ENCODE peak calls at places on chromosomes 2 and 18, in four cellular contexts. I is AG10803, E is endothelial cell of umbilical vein, U is fibroblast of the aortic adventitia. B is an unnamed sample.
A peak's percentile ranks its signal among the peaks of the same experiment; 100 is the strongest.

GRCh38 chr2:10124538-10125045 is 2.1 kb downstream of the RRM2 start:
- DNase-seq in E (peak; percentile 69), I (peak; percentile 78), U (peak; percentile 84), B (peak; percentile 73)

GRCh38 chr2:208361077-208361441 is 45.5 kb upstream of the PTH2R start:
- DNase-seq in E (no peak), U (no peak), I (no peak), B (no peak)

GRCh38 chr2:28588231-28588725 is 92.4 kb downstream of the PLB1 start:
- DNase-seq in U (no peak), I (no peak), E (no peak), B (no peak)

GRCh38 chr2:187129306-187129705 is 280.3 kb upstream of the ZSWIM2 start:
- DNase-seq in I (no peak), U (no peak), E (no peak), B (no peak)

GRCh38 chr2:191228861-191229260 is 16.3 kb upstream of the MYO1B start:
- DNase-seq in E (no peak), I (peak; percentile 29), U (no peak), B (no peak)

GRCh38 chr18:56696966-56697365 is 45.8 kb downstream of the WDR7 start:
- DNase-seq in E (no peak), U (peak; percentile 33), I (no peak), B (peak; percentile 20)

GRCh38 chr2:73823916-73824523 is 4.7 kb upstream of the STAMBP start:
- DNase-seq in E (peak; percentile 81), U (peak; percentile 95), I (peak; percentile 87), B (peak; percentile 70)

GRCh38 chr2:158004131-158004530 is 97.5 kb upstream of the UPP2 start:
- DNase-seq in I (peak; percentile 7), E (no peak), U (no peak), B (peak; percentile 26)

GRCh38 chr18:9704233-9705118 is 3.6 kb upstream of the RAB31 start:
- DNase-seq in I (no peak), E (no peak), U (no peak), B (no peak)

GRCh38 chr2:238380785-238381184 is 45.9 kb upstream of the ASB1 start:
- DNase-seq in E (peak; percentile 8), U (peak; percentile 45), I (peak; percentile 75), B (peak; percentile 62)

GRCh38 chr2:20130821-20131645 is 79.6 kb upstream of the LAPTM4A start:
- DNase-seq in U (no peak), I (peak; percentile 85), E (no peak), B (peak; percentile 58)

GRCh38 chr18:63848159-63848558 is 39.3 kb upstream of the SERPINB2 start:
- DNase-seq in I (peak; percentile 75), E (peak; percentile 62), U (peak; percentile 78), B (peak; percentile 36)

GRCh38 chr18:67896471-67896870 is 380.0 kb upstream of the DSEL start:
- DNase-seq in U (no peak), E (peak; percentile 6), I (no peak), B (no peak)

GRCh38 chr2:211347328-211347727 is 790.9 kb downstream of the CPS1 start:
- DNase-seq in U (no peak), I (no peak), E (no peak), B (no peak)
- TF ChIP-seq CTCF in U (no peak), I (no peak), E (no peak), B (no peak)

GRCh38 chr2:214830794-214831346 is 21.4 kb upstream of the BARD1 start:
- DNase-seq in U (peak; percentile 38), E (peak; percentile 40), I (no peak), B (no peak)
- TF ChIP-seq CTCF in U (peak; percentile 48), E (no peak), I (peak; percentile 48), B (peak; percentile 40)

DNA sequence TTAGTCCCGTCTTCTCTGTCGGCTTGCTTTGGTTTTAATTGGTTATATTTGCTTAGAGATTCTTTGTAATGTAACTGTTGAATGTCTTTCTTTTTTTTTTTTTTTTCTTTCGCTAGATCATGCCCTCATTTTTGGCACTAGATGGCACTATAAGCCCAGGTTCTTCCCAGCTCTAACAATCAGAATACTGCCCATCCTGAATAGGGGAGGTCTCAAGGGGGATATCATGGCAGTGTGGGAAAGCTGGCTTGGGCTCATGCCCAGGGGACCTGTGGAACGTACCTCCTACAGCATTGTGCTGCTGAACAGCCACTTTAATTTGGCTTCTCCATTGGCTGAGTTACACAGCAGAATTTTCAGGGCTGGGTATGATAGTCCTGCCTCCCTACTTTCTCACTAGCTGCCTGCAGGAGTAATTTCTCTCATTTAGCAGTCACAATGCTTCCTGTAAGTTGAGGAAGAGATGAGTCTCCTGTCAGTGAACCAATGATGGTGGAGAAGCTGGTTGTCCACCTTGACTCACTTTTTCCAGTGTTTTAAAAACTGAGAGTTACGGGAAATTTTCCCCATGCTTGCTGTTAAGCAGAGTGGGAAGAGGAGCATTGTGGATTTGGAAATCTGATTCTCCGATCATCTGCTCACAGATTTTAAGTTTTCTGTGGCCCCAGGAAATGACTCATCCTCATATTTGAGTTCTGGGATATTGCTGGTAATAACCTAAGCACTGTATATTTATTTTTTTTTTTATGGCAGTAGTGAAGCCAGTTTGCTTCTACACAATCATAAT is 47.2 kb downstream of the RAD51AP2 start:
- DNase-seq in E (peak; percentile 6), U (peak; percentile 59), I (peak; percentile 0), B (peak; percentile 85)
- TF ChIP-seq CTCF in E (peak; percentile 11), U (peak; percentile 53), I (peak; percentile 34), B (peak; percentile 45)

DNA sequence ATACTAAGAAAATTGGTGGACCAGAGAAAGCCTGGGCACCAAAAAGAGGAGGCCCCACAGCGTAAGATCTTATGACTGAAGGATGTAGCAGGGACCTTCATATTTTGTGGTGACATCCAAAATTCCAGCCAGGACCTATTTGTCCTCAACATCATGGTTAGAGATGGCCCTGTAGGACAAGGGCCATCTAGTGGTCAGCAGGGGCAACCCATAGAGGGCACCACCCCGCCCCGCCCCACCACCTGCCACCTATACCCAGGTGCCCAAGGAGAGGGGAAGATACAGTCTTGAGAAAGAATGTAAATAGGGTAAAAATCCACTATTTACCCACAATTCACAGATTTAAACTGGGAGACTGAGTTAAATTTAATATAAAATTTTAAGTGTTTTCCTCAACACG is 59.6 kb upstream of the TMEM163 start:
- DNase-seq in U (no peak), I (no peak), E (no peak), B (no peak)
- TF ChIP-seq CTCF in U (peak; percentile 8), I (no peak), E (peak; percentile 12), B (no peak)

GRCh38 chr2:56357655-56358295 is 174.0 kb downstream of the CCDC85A start:
- DNase-seq in E (peak; percentile 10), U (no peak), I (peak; percentile 43), B (peak; percentile 49)
- TF ChIP-seq CTCF in E (no peak), U (no peak), I (no peak), B (no peak)

DNA sequence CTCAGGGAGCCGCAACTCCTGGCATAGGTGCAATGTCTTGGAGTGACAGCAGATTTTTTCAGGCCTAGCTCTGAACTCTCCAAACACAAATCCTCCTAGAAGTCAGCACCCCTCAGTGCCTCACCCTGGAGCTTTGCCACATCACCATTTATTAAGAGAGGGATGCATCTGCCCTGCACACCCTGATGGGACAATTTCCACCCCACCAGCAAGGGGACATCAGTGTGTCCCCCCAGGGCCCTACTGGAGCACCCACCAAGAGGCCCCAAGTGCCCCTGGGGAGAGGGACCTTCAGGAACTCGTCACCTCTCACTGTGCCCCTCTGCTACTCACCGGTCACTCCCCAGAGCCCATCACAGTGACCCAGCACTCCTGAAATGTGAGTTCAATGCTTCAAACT is 144.7 kb downstream of the NDUFA10 start:
- DNase-seq in I (no peak), U (no peak), E (no peak), B (no peak)
- TF ChIP-seq CTCF in I (no peak), U (no peak), E (no peak), B (no peak)